ENCODE peak calls at places on chromosome 13, in six cellular contexts. O is IMR-90, G is A549, J is K562, V is HepG2, E is GM12878. M is an unnamed sample.

GRCh38 chr13:95948646-95949045 is 104.6 kb downstream of the UGGT2 start:
- DNase-seq in O (peak), J (no peak), G (no peak), V (no peak), E (no peak), M (no peak)

GRCh38 chr13:102333320-102334181 is 68.3 kb downstream of the FGF14 start:
- DNase-seq in J (no peak), O (no peak), V (no peak), E (no peak), G (no peak), M (no peak)

GRCh38 chr13:34364633-34365032 is 546.7 kb downstream of the RFC3 start:
- DNase-seq in O (peak), E (no peak), J (no peak), G (no peak), V (no peak), M (no peak)

GRCh38 chr13:113990321-113990837 is 16.5 kb upstream of the C13orf46 start:
- DNase-seq in J (no peak), E (no peak), V (no peak), O (no peak), G (no peak), M (no peak)

GRCh38 chr13:19151581-19152263 is 29.9 kb downstream of the TUBA3C start:
- DNase-seq in O (no peak), E (no peak), G (no peak), J (no peak), V (no peak), M (no peak)

GRCh38 chr13:33057019-33057785 is 41.0 kb downstream of the KL start:
- DNase-seq in E (no peak), J (no peak), O (peak), V (peak), G (peak), M (peak)

GRCh38 chr13:34523401-34523800 is 418.7 kb upstream of the NBEA start:
- DNase-seq in V (no peak), E (no peak), O (no peak), J (no peak), G (no peak), M (no peak)

GRCh38 chr13:75796825-75797224 is 160.7 kb downstream of the LMO7 start:
- DNase-seq in G (no peak), E (no peak), J (no peak), V (no peak), O (no peak), M (no peak)

GRCh38 chr13:25179810-25180437 is 7.8 kb upstream of the AMER2 start:
- DNase-seq in J (no peak), G (no peak), O (no peak), V (no peak), E (no peak), M (no peak)

GRCh38 chr13:113660066-113660465 is 2.1 kb upstream of the ATP4B start:
- DNase-seq in J (no peak), O (no peak), G (no peak), V (no peak), E (no peak), M (no peak)

GRCh38 chr13:82747331-82747730 is 1134.9 kb downstream of the SLITRK1 start:
- DNase-seq in G (no peak), V (no peak), J (no peak), E (no peak), O (no peak), M (no peak)

GRCh38 chr13:32837973-32838940 is 178.0 kb upstream of the KL start:
- DNase-seq in V (no peak), J (no peak), O (no peak), G (no peak), E (no peak), M (no peak)

GRCh38 chr13:33471182-33471581 is 185.6 kb upstream of the STARD13 start:
- DNase-seq in E (no peak), G (no peak), J (no peak), O (peak), V (no peak), M (no peak)

GRCh38 chr13:59094149-59094548 is 1069.6 kb downstream of the DIAPH3 start:
- DNase-seq in G (no peak), E (no peak), V (no peak), J (no peak), O (peak), M (no peak)

GRCh38 chr13:82571653-82572052 is 1310.6 kb downstream of the SLITRK1 start:
- DNase-seq in G (no peak), V (no peak), J (no peak), E (no peak), O (no peak), M (no peak)

GRCh38 chr13:46894534-46894906 is 2.3 kb downstream of the HTR2A start:
- DNase-seq in E (no peak), J (no peak), G (no peak), V (no peak), O (no peak), M (no peak)

GRCh38 chr13:114096031-114096485 is 36.4 kb downstream of the RASA3 start:
- DNase-seq in E (no peak), O (no peak), G (no peak), V (no peak), J (no peak), M (no peak)

GRCh38 chr13:91609353-91609752 is 210.9 kb downstream of the GPC5 start:
- DNase-seq in G (no peak), J (no peak), V (no peak), O (peak), E (no peak), M (peak)

GRCh38 chr13:33575378-33575777 is 242.6 kb upstream of the RFC3 start:
- DNase-seq in E (no peak), G (no peak), O (no peak), V (no peak), J (no peak), M (no peak)

GRCh38 chr13:25172303-25172630 is 179 bp upstream of the AMER2 start:
- DNase-seq in V (no peak), O (no peak), G (no peak), E (no peak), J (no peak), M (peak)

GRCh38 chr13:19960673-19961015 is 2.1 kb downstream of the ZMYM2 start:
- DNase-seq in J (no peak), E (no peak), G (no peak), V (no peak), O (no peak), M (no peak)

GRCh38 chr13:64680739-64681138 is 2549.4 kb downstream of the PCDH9 start:
- DNase-seq in J (no peak), O (no peak), G (no peak), E (no peak), V (no peak), M (no peak)

DNA sequence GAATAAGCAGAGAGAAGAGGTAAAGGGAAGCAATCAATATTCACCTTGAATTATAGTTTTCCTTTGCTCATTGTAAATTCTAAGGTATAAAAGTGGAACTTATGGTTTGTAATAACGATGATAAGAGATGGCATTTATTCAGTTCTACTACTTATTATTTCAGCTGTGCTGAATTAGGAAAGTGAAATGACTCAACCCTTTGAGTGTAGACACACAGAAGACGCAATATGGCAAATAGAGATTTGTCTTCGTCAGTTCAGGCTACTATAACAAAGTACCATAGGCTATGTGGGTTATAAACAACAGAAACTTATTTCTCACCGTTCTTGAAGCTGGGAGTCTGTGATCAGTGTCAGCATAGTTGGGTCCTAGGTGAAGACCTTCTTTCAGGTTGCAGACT is 713.0 kb upstream of the PCDH9 start:
- DNase-seq in G (no peak), O (no peak), V (no peak), E (no peak), J (no peak), M (no peak)
- TF ChIP-seq SMC3 in G (no peak), O (no peak), V (no peak), E (no peak), J (no peak), M (no peak)

GRCh38 chr13:30569901-30570576 is 47.7 kb upstream of the USPL1 start:
- DNase-seq in G (peak), J (no peak), V (peak), O (peak), E (no peak), M (no peak)

GRCh38 chr13:30577381-30577780 is 40.3 kb upstream of the USPL1 start:
- DNase-seq in V (peak), G (no peak), J (no peak), O (peak), E (peak), M (no peak)

GRCh38 chr13:30576528-30576927 is 41.2 kb upstream of the USPL1 start:
- DNase-seq in G (no peak), O (peak), J (no peak), V (peak), E (no peak), M (no peak)

GRCh38 chr13:30567072-30567471 is 50.6 kb upstream of the USPL1 start:
- DNase-seq in V (no peak), E (no peak), J (no peak), G (no peak), O (no peak), M (no peak)

GRCh38 chr13:30572859-30573275 is 44.9 kb upstream of the USPL1 start:
- DNase-seq in O (peak), J (no peak), G (peak), E (peak), V (peak), M (peak)
- TF ChIP-seq SMC3 in O (peak), J (no peak), G (peak), E (peak), V (no peak), M (peak)

GRCh38 chr13:76884167-76884566 is 2.0 kb downstream of the KCTD12 start:
- DNase-seq in E (no peak), V (no peak), O (no peak), J (no peak), G (no peak), M (no peak)

GRCh38 chr13:76886292-76887061 is at the start of gene KCTD12:
- DNase-seq in J (peak), O (peak), V (no peak), G (peak), E (no peak), M (peak)

GRCh38 chr13:76886005-76886291 is 257 bp downstream of the KCTD12 start:
- DNase-seq in O (no peak), J (peak), G (no peak), E (no peak), V (no peak), M (no peak)

GRCh38 chr13:76884571-76885202 is 1.5 kb downstream of the KCTD12 start:
- DNase-seq in J (no peak), E (no peak), O (peak), G (no peak), V (no peak), M (peak)

GRCh38 chr13:76885203-76886004 is 801 bp downstream of the KCTD12 start:
- DNase-seq in J (peak), E (no peak), O (peak), V (no peak), G (peak), M (peak)
- TF ChIP-seq SMC3 in J (no peak), E (no peak), O (no peak), V (no peak), G (peak), M (peak)

DNA sequence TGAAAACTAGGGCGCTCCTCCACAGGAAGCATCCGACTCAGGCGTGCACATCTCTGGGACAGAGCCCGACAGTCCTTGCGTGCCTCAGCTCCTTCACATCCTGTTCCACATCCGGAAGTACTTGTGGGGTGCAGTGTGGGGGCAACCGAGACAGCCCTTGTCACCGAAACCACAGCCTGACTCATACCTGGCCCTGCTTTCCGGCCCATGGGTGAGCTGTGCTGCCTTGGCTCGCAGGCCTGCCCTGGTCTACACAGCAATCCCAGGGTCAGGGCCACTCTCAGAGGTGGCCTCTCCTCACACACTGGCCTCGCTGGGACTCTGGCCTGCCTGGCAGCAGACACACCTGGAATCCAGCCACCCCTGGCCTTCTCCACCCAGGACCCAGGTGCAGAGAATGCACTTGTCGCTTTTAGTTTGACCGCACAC is 100.4 kb downstream of the STK24 start:
- DNase-seq in O (peak), E (peak), V (no peak), J (peak), G (no peak), M (no peak)
- TF ChIP-seq SMC3 in O (peak), E (peak), V (no peak), J (no peak), G (no peak), M (no peak)

GRCh38 chr13:66660013-66660804 is 569.9 kb downstream of the PCDH9 start:
- DNase-seq in G (no peak), J (no peak), V (no peak), E (no peak), O (peak), M (no peak)
- TF ChIP-seq SMC3 in G (no peak), J (no peak), V (no peak), E (no peak), O (no peak), M (no peak)

GRCh38 chr13:30692108-30692507 is 43.2 kb upstream of the ALOX5AP start:
- DNase-seq in O (no peak), V (no peak), G (no peak), J (no peak), E (no peak), M (no peak)

GRCh38 chr13:30689752-30690151 is 45.6 kb upstream of the ALOX5AP start:
- DNase-seq in E (no peak), J (no peak), O (no peak), G (no peak), V (no peak), M (no peak)

GRCh38 chr13:30685320-30685859 is 50.0 kb upstream of the ALOX5AP start:
- DNase-seq in J (no peak), V (no peak), G (no peak), O (no peak), E (no peak), M (no peak)

GRCh38 chr13:30685987-30686386 is 49.4 kb upstream of the ALOX5AP start:
- DNase-seq in O (no peak), E (no peak), V (no peak), J (no peak), G (no peak), M (no peak)

DNA sequence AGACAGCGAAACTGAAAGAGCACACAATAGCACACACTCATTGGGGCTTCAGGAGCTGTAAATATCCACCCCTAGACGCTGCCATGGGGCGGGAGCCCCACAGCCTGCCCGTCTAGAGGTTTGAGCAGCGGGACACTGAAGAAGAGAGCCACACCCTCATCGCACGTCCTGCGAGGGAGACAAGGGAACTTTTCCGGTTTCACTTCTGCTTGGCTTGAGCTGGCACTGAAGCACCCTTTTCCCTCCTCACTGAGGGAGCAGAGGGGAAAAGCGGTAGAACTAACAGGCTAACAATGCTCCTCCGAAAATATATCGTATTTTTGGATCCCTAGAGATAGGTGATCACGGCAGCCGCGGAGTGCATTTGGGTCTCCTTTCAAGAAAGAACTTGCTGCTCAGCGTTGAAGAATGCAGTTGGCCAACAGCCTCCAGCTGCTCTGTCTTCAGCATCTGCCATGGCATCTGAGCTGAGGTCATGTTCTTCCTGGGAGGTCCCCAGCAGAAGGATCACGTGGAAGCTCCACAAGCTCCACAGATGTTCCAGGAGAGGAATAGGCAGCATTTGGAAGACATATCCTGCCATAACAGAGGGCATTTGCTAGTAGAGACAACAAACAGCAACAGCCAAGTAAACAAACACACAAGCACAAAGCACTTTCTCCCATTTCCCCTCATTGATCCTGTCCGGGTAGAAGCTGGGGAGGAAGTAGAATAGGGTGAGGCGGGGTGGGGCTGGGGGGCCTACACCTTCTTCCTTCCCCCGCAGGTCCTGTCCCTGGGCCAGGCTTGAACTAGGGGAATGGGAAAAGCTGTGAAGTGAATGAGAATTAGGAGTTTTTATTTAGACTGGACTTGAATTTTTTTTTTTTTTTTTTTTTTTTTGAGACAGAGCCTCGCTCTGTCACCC is 44.8 kb upstream of the ALOX5AP start:
- DNase-seq in J (no peak), G (peak), V (no peak), E (no peak), O (peak), M (no peak)
- TF ChIP-seq SMC3 in J (no peak), G (no peak), V (no peak), E (no peak), O (no peak), M (no peak)

GRCh38 chr13:40315416-40316064 is 350.9 kb downstream of the FOXO1 start:
- DNase-seq in E (no peak), V (no peak), O (no peak), G (no peak), J (no peak), M (no peak)
- TF ChIP-seq SMC3 in E (no peak), V (no peak), O (no peak), G (no peak), J (no peak), M (no peak)

DNA sequence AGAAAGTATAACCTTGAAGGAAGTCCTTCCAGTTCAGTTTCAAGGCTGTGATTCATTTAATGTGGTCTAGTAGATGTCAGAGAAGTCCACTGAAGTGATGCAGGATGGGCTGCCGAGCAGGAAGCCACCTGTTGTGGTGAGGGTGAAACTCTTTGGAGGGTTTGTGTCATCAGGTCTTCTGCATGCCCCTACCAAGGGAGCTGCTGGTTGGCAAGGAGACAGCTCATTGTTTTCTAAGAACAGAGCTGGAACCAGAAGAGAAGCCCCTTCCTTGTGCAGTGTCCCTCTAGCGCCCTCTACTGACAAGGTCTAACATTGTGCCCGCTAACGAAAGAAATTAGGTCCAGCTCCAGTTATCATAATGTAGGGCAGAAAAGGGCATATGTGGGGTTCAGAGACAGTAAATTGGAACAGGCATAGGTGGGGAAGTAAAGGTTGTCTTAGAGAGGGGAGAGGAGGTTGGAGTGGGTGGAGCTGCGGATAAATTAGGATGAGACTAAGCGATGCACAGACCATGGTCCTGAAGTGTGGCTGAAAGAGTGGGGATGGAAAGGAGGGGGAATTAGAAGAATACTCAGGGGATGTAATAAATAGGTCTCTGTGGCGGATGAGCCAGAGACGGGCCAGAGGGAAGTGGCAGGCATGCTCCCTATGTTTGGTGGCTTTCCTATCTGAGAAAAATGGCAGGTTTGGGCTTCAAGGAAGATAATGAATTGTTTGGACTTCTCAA is 123.2 kb downstream of the OLFM4 start:
- DNase-seq in O (peak), G (peak), J (peak), E (peak), V (peak), M (peak)
- TF ChIP-seq SMC3 in O (peak), G (no peak), J (peak), E (peak), V (peak), M (peak)

DNA sequence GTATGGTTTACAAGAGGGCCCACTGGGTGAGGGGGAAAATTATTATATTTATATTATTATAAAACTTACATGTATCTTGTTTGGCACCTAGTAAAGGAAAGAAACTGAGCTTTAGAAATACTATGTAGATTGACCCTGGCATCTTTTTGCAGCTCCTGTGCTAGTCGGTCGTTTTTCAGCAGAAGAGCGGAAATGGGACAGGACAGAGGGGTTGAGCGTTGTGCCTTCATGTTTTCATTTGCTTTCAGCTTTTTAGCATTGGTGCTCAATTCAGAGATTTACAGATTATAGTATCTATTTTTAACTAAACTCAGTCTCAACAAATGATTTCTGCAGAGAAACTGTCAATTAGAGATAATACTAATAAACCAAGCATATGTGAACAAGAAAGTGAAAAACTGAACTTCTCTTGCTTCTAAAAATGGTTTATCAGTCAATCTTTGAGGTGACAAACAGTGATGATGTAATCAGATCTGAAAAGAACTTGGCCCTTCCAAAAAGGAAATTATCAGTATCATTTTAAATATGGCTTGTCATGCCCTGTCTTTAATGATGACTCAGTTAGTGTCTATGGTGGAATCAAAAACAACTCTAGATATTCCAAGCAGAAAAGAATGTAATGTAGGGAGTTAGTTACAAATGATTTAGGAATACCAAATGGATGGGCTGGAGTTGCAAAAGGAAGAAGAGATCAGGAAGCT is 56.9 kb upstream of the KCTD4 start:
- DNase-seq in V (no peak), G (no peak), O (peak), E (no peak), J (no peak), M (no peak)
- TF ChIP-seq SMC3 in V (no peak), G (no peak), O (no peak), E (no peak), J (no peak), M (no peak)